ENCODE peak calls at places on chromosome 14, in seven cellular contexts. I is brain microvascular endothelial cell, C is kidney, H is transverse colon, V is fibroblast of lung, A is OCI-LY7, W is HL-60. X is an unnamed sample.

GRCh38 chr14:83988274-83988673 is 1541.7 kb upstream of the FLRT2 start:
- DNase-seq in H (no peak), I (no peak), A (no peak), V (peak), C (no peak), W (peak), X (no peak)

GRCh38 chr14:53217283-53217994 is 64.3 kb upstream of the DDHD1 start:
- DNase-seq in W (peak), V (peak), I (peak), A (peak), H (peak), C (peak), X (peak)

GRCh38 chr14:65943150-65943549 is 530.6 kb downstream of the FUT8 start:
- DNase-seq in A (no peak), H (no peak), C (no peak), W (no peak), I (no peak), V (no peak), X (no peak)

GRCh38 chr14:32697704-32698103 is 241.0 kb upstream of the NPAS3 start:
- DNase-seq in V (peak), H (no peak), A (no peak), C (no peak), I (peak), W (no peak), X (no peak)

GRCh38 chr14:54562334-54562733 is 4.6 kb upstream of the SAMD4A start:
- DNase-seq in A (no peak), I (peak), W (no peak), C (no peak), H (no peak), V (no peak), X (no peak)

GRCh38 chr14:92677087-92677668 is 71.2 kb downstream of the LGMN start:
- DNase-seq in W (no peak), I (no peak), A (peak), C (peak), V (no peak), H (no peak), X (peak)

GRCh38 chr14:60125918-60126317 is 34.2 kb downstream of the PCNX4 start:
- DNase-seq in V (no peak), C (no peak), I (no peak), A (no peak), W (no peak), H (no peak), X (no peak)

GRCh38 chr14:92546347-92547053 is 32.9 kb downstream of the RIN3 start:
- DNase-seq in H (no peak), C (no peak), I (peak), A (no peak), V (peak), W (no peak), X (no peak)

GRCh38 chr14:105337966-105338365 is 23.4 kb downstream of the PACS2 start:
- DNase-seq in H (no peak), A (no peak), W (peak), V (no peak), I (no peak), C (peak), X (no peak)

GRCh38 chr14:86641310-86641709 is 1111.4 kb downstream of the FLRT2 start:
- DNase-seq in H (no peak), C (no peak), I (no peak), A (no peak), V (no peak), W (no peak), X (no peak)

GRCh38 chr14:86646125-86646524 is 1116.2 kb downstream of the FLRT2 start:
- DNase-seq in A (no peak), H (no peak), C (peak), V (no peak), W (no peak), I (no peak), X (no peak)

GRCh38 chr14:86652512-86652911 is 1122.6 kb downstream of the FLRT2 start:
- DNase-seq in A (no peak), W (no peak), C (no peak), H (no peak), I (no peak), V (no peak), X (no peak)

GRCh38 chr14:86646688-86647687 is 1117.0 kb downstream of the FLRT2 start:
- DNase-seq in V (peak), W (no peak), I (no peak), C (no peak), H (no peak), A (peak), X (peak)
- TF ChIP-seq CTCF in V (no peak), W (peak), I (peak), C (no peak), H (no peak), A (peak), X (peak)

GRCh38 chr14:103563089-103563620 is 395 bp downstream of the COA8 start:
- DNase-seq in V (no peak), A (no peak), H (peak), I (no peak), W (no peak), C (no peak), X (no peak)
- TF ChIP-seq CTCF in V (no peak), A (no peak), H (no peak), I (no peak), W (no peak), C (no peak), X (no peak)

GRCh38 chr14:20657216-20658211 is 16.0 kb upstream of the OR6S1 start:
- DNase-seq in C (peak), I (peak), H (no peak), V (no peak), W (peak), A (no peak), X (peak)
- TF ChIP-seq CTCF in C (no peak), I (peak), H (no peak), V (no peak), W (no peak), A (peak), X (peak)

DNA sequence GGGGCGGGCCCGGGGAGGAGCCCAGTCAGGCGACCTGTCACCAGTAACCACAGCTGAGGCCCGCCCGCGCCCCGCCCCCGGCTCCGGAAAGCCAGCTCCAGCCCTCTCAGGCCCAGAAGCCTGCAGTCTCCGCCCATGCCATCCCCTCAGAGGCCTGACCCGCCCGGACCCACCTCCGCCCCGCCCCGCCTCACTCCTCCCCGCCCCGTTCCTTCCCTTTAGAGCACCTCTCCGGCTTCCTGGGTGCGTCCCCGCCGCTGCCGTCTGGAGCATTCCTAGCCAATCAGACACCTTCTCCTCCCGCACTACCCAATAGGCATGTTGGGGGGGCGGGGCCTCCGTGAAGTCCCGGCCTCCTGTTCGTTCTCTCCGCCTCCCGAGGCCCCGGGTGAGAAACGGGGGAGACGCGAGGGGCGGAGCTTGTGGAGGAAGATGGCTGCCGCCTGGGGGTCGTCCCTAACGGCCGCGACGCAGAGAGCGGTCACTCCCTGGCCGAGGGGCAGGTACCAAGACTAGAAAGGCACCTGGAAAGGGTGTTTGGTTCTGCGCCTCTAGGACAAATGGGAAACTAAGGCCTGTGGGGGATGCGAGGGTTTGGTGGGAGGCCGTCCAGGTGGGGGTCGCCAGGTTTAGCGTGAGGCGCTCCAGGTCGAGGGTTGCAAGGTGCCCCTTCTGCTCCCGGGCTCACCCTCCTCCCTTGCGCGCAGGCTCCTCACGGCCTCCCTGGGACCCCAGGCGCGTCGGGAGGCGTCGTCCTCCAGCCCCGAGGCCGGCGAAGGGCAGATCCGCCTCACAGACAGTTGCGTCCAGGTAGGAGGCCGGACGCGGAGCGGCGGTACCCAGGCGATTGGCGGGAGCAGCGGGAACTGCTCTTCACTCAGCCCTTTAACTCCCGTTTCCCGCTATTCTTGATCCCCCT is at the start of gene ISCA2:
- DNase-seq in C (peak), A (peak), H (peak), W (peak), V (peak), I (peak), X (peak)
- TF ChIP-seq CTCF in C (no peak), A (no peak), H (peak), W (no peak), V (no peak), I (no peak), X (no peak)

DNA sequence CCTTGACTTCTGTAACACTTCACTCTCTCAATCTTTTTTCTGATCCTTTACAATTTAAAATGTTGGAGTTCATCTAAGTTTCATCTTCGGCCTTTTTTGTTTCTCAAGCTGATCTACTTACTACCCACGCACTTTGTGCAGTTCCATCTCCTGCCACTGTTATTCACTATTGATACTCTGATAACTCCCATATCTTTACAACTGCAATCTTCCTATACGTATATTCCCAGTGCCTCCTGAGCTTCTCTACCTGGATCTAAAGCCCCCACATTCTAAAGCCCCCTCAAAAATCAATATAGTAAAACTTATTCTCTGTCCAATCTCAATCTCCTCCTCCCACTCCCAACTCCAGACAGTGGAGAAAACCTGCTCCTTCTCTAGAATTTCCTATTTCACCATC is 5.9 kb downstream of the ATG2B start:
- DNase-seq in H (no peak), C (no peak), W (no peak), A (no peak), I (no peak), V (no peak), X (no peak)
- TF ChIP-seq CTCF in H (no peak), C (no peak), W (no peak), A (no peak), I (peak), V (no peak), X (no peak)

GRCh38 chr14:24179294-24179960 is 7.5 kb downstream of the REC8 start:
- DNase-seq in C (no peak), A (no peak), I (no peak), H (no peak), W (no peak), V (no peak), X (no peak)
- TF ChIP-seq CTCF in C (no peak), A (no peak), I (no peak), H (no peak), W (no peak), V (no peak), X (no peak)

DNA sequence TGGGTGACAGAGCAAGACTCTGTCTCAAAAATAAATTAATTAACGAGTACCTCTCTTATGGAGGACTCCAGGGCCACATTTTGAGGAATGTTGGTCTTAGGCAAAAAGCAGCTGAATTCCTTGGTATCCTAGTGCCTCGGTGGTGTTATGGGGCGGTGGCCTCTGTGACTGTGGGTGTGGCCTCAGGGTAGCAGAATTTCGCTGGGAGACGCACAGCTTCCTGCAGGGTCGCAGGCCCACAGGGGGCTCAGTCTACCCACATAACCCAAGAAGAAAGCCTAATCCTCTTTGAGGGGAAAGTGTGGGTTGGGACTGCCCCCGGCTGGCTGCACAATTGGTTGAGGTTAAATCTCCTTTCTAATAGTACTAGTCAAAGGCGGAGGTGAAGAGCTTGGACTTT is 11.2 kb upstream of the SERPINA4 start:
- DNase-seq in W (no peak), C (no peak), H (no peak), A (no peak), V (no peak), I (no peak), X (no peak)
- TF ChIP-seq CTCF in W (no peak), C (no peak), H (no peak), A (no peak), V (no peak), I (no peak), X (no peak)

GRCh38 chr14:22168092-22168955 is 420.7 kb downstream of the DAD1 start:
- DNase-seq in A (peak), C (no peak), V (peak), H (no peak), W (peak), I (peak), X (no peak)
- TF ChIP-seq CTCF in A (peak), C (no peak), V (no peak), H (no peak), W (no peak), I (peak), X (no peak)

GRCh38 chr14:76844223-76844622 is 18.0 kb downstream of the LRRC74A start:
- DNase-seq in A (no peak), H (peak), W (peak), I (peak), V (no peak), C (peak), X (peak)

GRCh38 chr14:76846331-76847047 is 20.3 kb downstream of the LRRC74A start:
- DNase-seq in C (no peak), H (no peak), W (peak), V (no peak), I (no peak), A (peak), X (no peak)

DNA sequence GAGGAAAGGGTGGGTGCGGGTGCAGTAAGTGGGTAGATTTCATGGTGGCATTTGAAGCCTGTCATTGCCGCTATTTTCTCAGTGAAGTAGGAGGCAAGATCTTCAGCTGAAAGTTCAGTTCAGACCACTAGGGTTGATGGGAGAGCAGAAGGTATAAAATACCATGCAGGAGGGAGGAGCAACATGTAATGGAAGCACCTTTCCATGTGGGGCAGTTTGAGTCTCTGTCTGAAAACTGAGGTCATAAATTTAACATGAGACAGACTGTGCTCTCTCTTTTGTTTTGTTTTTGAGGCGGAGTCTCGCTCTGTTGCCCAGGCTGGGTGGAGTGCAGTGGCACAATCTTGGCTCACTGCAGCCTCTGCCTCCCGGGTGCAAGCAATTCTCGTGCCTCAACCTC is 22.7 kb downstream of the LRRC74A start:
- DNase-seq in A (no peak), I (no peak), C (no peak), H (no peak), W (no peak), V (no peak), X (no peak)
- TF ChIP-seq CTCF in A (no peak), I (no peak), C (no peak), H (no peak), W (no peak), V (no peak), X (no peak)

GRCh38 chr14:68563256-68564131 is 229.4 kb downstream of the ZFP36L1 start:
- DNase-seq in C (no peak), I (no peak), W (no peak), H (no peak), A (no peak), V (peak), X (no peak)

GRCh38 chr14:68562911-68563255 is 230.0 kb downstream of the ZFP36L1 start:
- DNase-seq in A (no peak), I (no peak), W (no peak), C (no peak), V (no peak), H (no peak), X (no peak)

GRCh38 chr14:68564826-68565760 is 227.8 kb downstream of the ZFP36L1 start:
- DNase-seq in V (no peak), A (no peak), W (no peak), C (no peak), H (no peak), I (no peak), X (peak)

GRCh38 chr14:68566075-68566474 is 226.8 kb downstream of the ZFP36L1 start:
- DNase-seq in W (no peak), H (no peak), A (no peak), I (no peak), C (no peak), V (no peak), X (no peak)

DNA sequence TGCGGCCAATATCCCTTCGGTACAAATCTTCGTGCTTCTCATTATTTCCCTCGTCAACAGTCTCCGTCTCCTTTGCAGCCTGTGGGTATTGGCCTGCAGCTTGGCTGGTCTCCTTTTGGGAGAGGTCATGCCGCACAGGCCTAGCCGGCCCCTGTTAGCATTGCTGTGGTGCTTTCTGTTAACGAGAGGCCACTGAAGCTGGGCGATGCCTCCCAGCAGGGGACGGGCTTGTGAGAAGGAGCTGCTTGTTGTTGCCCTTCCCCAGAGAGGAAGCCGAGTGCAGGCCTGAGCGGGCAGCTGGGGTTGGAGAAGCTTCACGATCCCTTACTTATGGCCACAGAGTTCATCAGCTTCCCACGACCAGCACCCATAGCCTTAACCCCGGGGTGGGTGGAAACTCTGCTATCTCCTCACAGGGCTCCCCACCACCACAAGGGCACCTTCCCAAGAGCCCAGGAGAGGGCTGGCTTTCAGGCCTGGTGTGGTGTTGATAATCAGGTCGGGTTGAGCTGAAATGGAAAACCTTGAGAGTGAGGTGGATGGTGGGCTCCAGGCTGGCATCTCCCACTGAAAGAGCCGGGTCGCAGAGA is 228.5 kb downstream of the ZFP36L1 start:
- DNase-seq in W (no peak), I (no peak), V (no peak), C (no peak), H (no peak), A (no peak), X (no peak)
- TF ChIP-seq CTCF in W (no peak), I (no peak), V (no peak), C (no peak), H (no peak), A (no peak), X (no peak)